ENCODE peak calls at places on chromosomes 16 and 17, in eight cellular contexts. X is tibial artery; J is OCI-LY7; T is CD4-positive, alpha-beta memory T cell; S is colonic mucosa; K is A549; W is dorsolateral prefrontal cortex; M is left ventricle myocardium inferior. C is an unnamed sample.

GRCh38 chr17:78263063-78263735 is 31.8 kb downstream of the TMEM235 start:
- DNase-seq in S (peak; percentile 58), X (no peak), K (no peak), T (no peak), W (no peak), M (peak; percentile 57), J (no peak), C (no peak)

GRCh38 chr16:11689031-11689840 is 21.0 kb downstream of the SNN start:
- DNase-seq in J (peak; percentile 91), S (no peak), W (no peak), T (no peak), X (no peak), K (no peak), M (no peak), C (peak; percentile 13)

GRCh38 chr16:17831330-17831729 is 360.6 kb upstream of the XYLT1 start:
- DNase-seq in J (no peak), W (no peak), X (no peak), T (no peak), M (no peak), S (no peak), K (peak; percentile 24), C (no peak)

GRCh38 chr17:30226878-30227277 is 8.6 kb downstream of the SLC6A4 start:
- DNase-seq in W (no peak), K (no peak), S (no peak), X (no peak), M (no peak), J (no peak), T (no peak), C (no peak)

GRCh38 chr17:47208744-47209488 is at the start of gene MYL4:
- DNase-seq in W (no peak), J (peak; percentile 16), K (no peak), M (no peak), T (no peak), S (no peak), X (no peak), C (no peak)

GRCh38 chr17:16304832-16305231 is 48.4 kb downstream of the CENPV start:
- DNase-seq in X (no peak), S (no peak), K (peak; percentile 78), W (no peak), T (no peak), M (no peak), J (peak; percentile 57), C (no peak)

GRCh38 chr16:64717871-64718270 is 404.0 kb downstream of the CDH11 start:
- DNase-seq in J (no peak), S (no peak), M (no peak), X (no peak), W (no peak), K (no peak), T (no peak), C (no peak)

GRCh38 chr17:1949754-1950153 is 75.4 kb downstream of the RTN4RL1 start:
- DNase-seq in X (no peak), M (no peak), J (no peak), K (no peak), T (no peak), W (no peak), S (no peak), C (no peak)

GRCh38 chr16:28192811-28193529 is 18.8 kb downstream of the XPO6 start:
- DNase-seq in M (no peak), W (no peak), J (peak; percentile 46), T (peak; percentile 81), S (peak; percentile 28), K (no peak), X (no peak), C (no peak)

GRCh38 chr17:72975509-72975908 is 117.0 kb downstream of the SLC39A11 start:
- DNase-seq in K (no peak), W (no peak), J (no peak), X (no peak), S (no peak), T (no peak), M (no peak), C (no peak)

GRCh38 chr17:72976971-72977767 is 115.3 kb downstream of the SLC39A11 start:
- DNase-seq in K (peak; percentile 44), M (peak; percentile 38), W (no peak), S (no peak), T (no peak), X (peak; percentile 77), J (no peak), C (no peak)

GRCh38 chr17:72982680-72983079 is 109.8 kb downstream of the SLC39A11 start:
- DNase-seq in X (no peak), J (no peak), T (no peak), S (no peak), M (no peak), K (no peak), W (no peak), C (no peak)

GRCh38 chr17:72977768-72978417 is 114.6 kb downstream of the SLC39A11 start:
- DNase-seq in T (no peak), W (no peak), K (no peak), X (no peak), M (no peak), S (no peak), J (no peak), C (no peak)

GRCh38 chr17:72978593-72979218 is 113.8 kb downstream of the SLC39A11 start:
- DNase-seq in S (no peak), K (no peak), T (no peak), M (no peak), W (no peak), X (no peak), J (no peak), C (no peak)
- H3K27ac ChIP-seq in S (no peak overlapping the region), K (peak overlapping the region; percentile 3), T (no peak overlapping the region), M (no peak overlapping the region), W (no peak overlapping the region), X (no peak overlapping the region), J (no peak overlapping the region), C (no peak overlapping the region)

DNA sequence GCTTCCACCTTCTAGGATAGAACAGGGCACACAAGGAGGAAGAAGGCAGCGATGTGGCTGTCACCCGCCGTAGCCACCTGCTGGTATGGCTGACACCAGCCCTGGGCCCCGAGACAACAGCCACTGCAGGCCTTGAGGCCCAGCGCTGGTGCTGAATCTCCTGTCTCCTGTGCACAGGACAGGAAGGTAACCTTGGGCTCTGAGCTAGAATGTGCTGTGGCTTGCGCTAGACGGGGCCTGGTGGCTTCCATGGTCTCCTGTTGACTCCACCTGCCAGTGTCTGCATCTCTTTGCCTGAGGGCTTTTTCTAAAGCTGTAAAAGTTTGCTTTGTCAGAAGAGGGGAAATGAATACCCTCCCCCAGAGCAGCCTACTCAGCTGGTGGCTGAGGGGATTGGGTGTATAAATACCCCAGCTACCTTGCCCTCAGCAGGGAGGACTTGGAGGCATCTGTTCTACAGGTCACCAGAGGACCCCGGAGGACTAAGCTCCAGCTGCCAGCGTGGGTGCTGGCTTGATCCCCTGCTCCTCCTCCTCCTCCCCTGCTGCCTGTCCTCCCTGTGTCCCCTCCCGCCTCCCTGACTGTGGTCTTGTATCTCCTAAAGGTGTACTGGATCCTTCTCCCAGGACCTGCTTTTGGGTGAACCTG is 76.1 kb upstream of the SDK2 start:
- DNase-seq in T (no peak), M (no peak), W (no peak), X (no peak), K (no peak), S (no peak), J (peak; percentile 50), C (no peak)
- H3K27ac ChIP-seq in T (no peak overlapping the region), M (no peak overlapping the region), W (peak overlapping the region; percentile 83), X (no peak overlapping the region), K (no peak overlapping the region), S (no peak overlapping the region), J (no peak overlapping the region), C (no peak overlapping the region)

GRCh38 chr17:75821552-75821951 is 22.7 kb downstream of the UNC13D start:
- DNase-seq in T (no peak), J (no peak), M (no peak), K (no peak), W (no peak), X (no peak), S (no peak), C (no peak)
- H3K27ac ChIP-seq in T (peak overlapping the region; percentile 26), J (no peak overlapping the region), M (no peak overlapping the region), K (no peak overlapping the region), W (peak overlapping the region; percentile 55), X (no peak overlapping the region), S (no peak overlapping the region), C (no peak overlapping the region)

GRCh38 chr17:929547-929946 is 50.0 kb downstream of the NXN start:
- DNase-seq in K (no peak), J (no peak), W (no peak), M (no peak), T (no peak), S (no peak), X (no peak), C (no peak)

GRCh38 chr17:935485-935884 is 44.1 kb downstream of the NXN start:
- DNase-seq in K (no peak), W (no peak), T (no peak), S (no peak), J (no peak), M (no peak), X (no peak), C (no peak)

GRCh38 chr17:927611-928461 is 51.7 kb downstream of the NXN start:
- DNase-seq in M (no peak), T (no peak), X (no peak), W (no peak), K (peak; percentile 72), J (no peak), S (no peak), C (peak; percentile 96)

GRCh38 chr17:930258-930657 is 49.3 kb downstream of the NXN start:
- DNase-seq in K (peak; percentile 55), S (no peak), J (no peak), W (no peak), X (no peak), T (no peak), M (no peak), C (no peak)

DNA sequence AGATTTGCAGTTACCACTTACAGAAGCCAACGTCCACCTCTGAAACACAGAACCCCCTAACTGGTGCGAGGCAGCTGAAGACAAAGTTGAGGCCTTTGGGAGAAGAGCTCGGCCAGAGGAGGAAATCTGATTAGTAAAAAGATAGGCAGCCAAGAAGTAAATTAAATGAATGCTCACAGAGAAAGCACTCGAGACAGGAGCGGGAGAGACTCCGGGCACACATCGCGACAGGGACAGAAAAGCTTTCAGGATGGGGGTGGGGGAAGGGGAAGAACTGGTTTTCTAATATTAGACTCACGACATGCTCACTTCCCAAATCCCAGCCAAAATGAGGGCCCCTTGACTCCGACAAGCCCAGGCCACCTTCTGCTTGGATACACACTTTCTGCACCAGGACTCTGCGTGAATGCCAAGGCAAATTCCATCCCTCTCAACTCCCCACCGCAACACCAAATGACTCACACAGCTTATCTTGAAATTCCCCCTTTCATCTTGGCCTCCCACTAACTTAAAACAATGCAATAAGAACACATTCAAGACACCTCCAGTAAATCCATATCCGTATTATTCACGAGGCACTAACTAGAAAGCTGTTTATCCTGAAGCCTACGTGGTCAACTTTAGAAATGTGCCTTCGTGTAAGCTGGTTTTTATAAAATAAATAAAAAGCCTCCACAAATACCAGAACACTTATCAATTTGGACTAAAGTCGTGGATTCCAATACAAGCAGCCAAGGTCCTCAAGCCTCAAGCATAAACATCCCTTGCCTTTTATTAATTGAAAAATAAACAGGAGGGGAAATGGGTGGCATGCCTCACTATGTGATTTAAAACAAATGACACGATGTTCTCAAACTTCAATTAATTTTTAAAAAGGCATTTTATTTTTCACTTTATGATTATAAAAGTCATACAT is 46.1 kb downstream of the NXN start:
- DNase-seq in T (no peak), S (no peak), K (peak; percentile 89), W (no peak), M (no peak), X (no peak), J (no peak), C (peak; percentile 97)
- H3K27ac ChIP-seq in T (no peak overlapping the region), S (no peak overlapping the region), K (peak overlapping the region; percentile 84), W (peak overlapping the region; percentile 29), M (no peak overlapping the region), X (peak overlapping the region; percentile 12), J (no peak overlapping the region), C (peak overlapping the region; percentile 68)

GRCh38 chr16:61798741-61799140 is 237.5 kb downstream of the CDH8 start:
- DNase-seq in M (no peak), W (no peak), J (no peak), K (no peak), X (no peak), S (no peak), T (no peak), C (no peak)
- H3K27ac ChIP-seq in M (no peak overlapping the region), W (no peak overlapping the region), J (no peak overlapping the region), K (no peak overlapping the region), X (no peak overlapping the region), S (no peak overlapping the region), T (no peak overlapping the region), C (no peak overlapping the region)

C was measured in SJSA1.